ENCODE peak calls at places on chromosomes 3 and 15, in eight cellular contexts. R, G, H, Y, N, X, C and S are unnamed samples.

GRCh38 chr3:50502584-50503423 is 630 bp downstream of the CACNA2D2 start:
- DNase-seq in R (no peak), G (peak), H (no peak), Y (no peak), N (no peak), X (no peak), C (no peak), S (no peak)

GRCh38 chr15:90665288-90666134 is 51.6 kb upstream of the BLM start:
- DNase-seq in R (peak), G (peak), H (peak), Y (peak), N (peak), X (peak), C (no peak), S (peak)

GRCh38 chr15:101406014-101406413 is 83.5 kb downstream of the PCSK6 start:
- DNase-seq in R (no peak), G (no peak), H (no peak), Y (no peak), N (no peak), X (no peak), C (no peak), S (no peak)

GRCh38 chr15:90248760-90249122 is 615 bp upstream of the TTLL13 start:
- DNase-seq in R (no peak), G (no peak), H (no peak), Y (no peak), N (no peak), X (no peak), C (no peak), S (no peak)

GRCh38 chr15:61195116-61196002 is 33.7 kb downstream of the RORA start:
- DNase-seq in R (no peak), G (peak), H (peak), Y (no peak), N (no peak), X (peak), C (no peak), S (no peak)

GRCh38 chr3:58670506-58671125 is 4.0 kb upstream of the FAM3D start:
- DNase-seq in R (no peak), G (no peak), H (no peak), Y (no peak), N (no peak), X (no peak), C (no peak), S (no peak)

GRCh38 chr3:37668431-37668830 is 193.2 kb upstream of the CTDSPL start:
- DNase-seq in R (no peak), G (no peak), H (peak), Y (no peak), N (peak), X (no peak), C (no peak), S (peak)

GRCh38 chr3:39019299-39019698 is 32.4 kb downstream of the SCN11A start:
- DNase-seq in R (no peak), G (no peak), H (no peak), Y (no peak), N (no peak), X (peak), C (no peak), S (no peak)

GRCh38 chr3:124033360-124034015 is 41.6 kb upstream of the ROPN1 start:
- DNase-seq in R (no peak), G (peak), H (peak), Y (no peak), N (no peak), X (no peak), C (no peak), S (peak)

GRCh38 chr3:14480207-14481017 is 59.7 kb downstream of the GRIP2 start:
- DNase-seq in R (no peak), G (no peak), H (peak), Y (no peak), N (no peak), X (no peak), C (no peak), S (no peak)

GRCh38 chr3:42742688-42743087 is 30.4 kb downstream of the CCDC13 start:
- DNase-seq in R (no peak), G (no peak), H (no peak), Y (no peak), N (peak), X (no peak), C (no peak), S (no peak)

GRCh38 chr3:115808239-115808638 is 184.9 kb downstream of the GAP43 start:
- DNase-seq in R (no peak), G (no peak), H (peak), Y (no peak), N (no peak), X (no peak), C (no peak), S (no peak)

GRCh38 chr15:99343836-99344551 is 92.7 kb downstream of the LRRC28 start:
- DNase-seq in R (peak), G (peak), H (no peak), Y (peak), N (no peak), X (peak), C (no peak), S (no peak)

GRCh38 chr3:10196389-10197052 is 31.8 kb downstream of the IRAK2 start:
- DNase-seq in R (no peak), G (peak), H (peak), Y (peak), N (peak), X (peak), C (no peak), S (no peak)

GRCh38 chr3:34675383-34676120 is 877.1 kb downstream of the PDCD6IP start:
- DNase-seq in R (no peak), G (no peak), H (peak), Y (no peak), N (no peak), X (no peak), C (no peak), S (no peak)

GRCh38 chr15:28992996-28993719 is 107.4 kb downstream of the APBA2 start:
- DNase-seq in R (no peak), G (no peak), H (peak), Y (no peak), N (no peak), X (no peak), C (no peak), S (no peak)

GRCh38 chr3:9402410-9403228 is 5.2 kb downstream of the SETD5 start:
- DNase-seq in R (no peak), G (no peak), H (no peak), Y (no peak), N (no peak), X (no peak), C (no peak), S (peak)

GRCh38 chr15:68188647-68189046 is 16.5 kb downstream of the CALML4 start:
- DNase-seq in R (no peak), G (no peak), H (no peak), Y (no peak), N (no peak), X (no peak), C (no peak), S (no peak)

GRCh38 chr3:35502699-35503098 is 136.6 kb upstream of the ARPP21 start:
- DNase-seq in R (no peak), G (no peak), H (no peak), Y (no peak), N (no peak), X (no peak), C (no peak), S (peak)

GRCh38 chr3:157336252-157337009 is 100.2 kb upstream of the PTX3 start:
- DNase-seq in R (no peak), G (no peak), H (no peak), Y (no peak), N (no peak), X (no peak), C (no peak), S (no peak)

GRCh38 chr15:48627260-48627969 is 18.1 kb downstream of the FBN1 start:
- DNase-seq in R (no peak), G (no peak), H (peak), Y (no peak), N (no peak), X (no peak), C (no peak), S (no peak)

GRCh38 chr3:149906036-149906435 is 64.7 kb downstream of the PFN2 start:
- DNase-seq in R (no peak), G (no peak), H (no peak), Y (no peak), N (no peak), X (no peak), C (no peak), S (no peak)